ENCODE peak calls at places on chromosomes 1 and 21, in four cellular contexts. R is HFF-Myc, W is A549, Q is keratinocyte. N is an unnamed sample.

GRCh38 chr1:41319106-41319755 is 42.0 kb upstream of the FOXO6 start:
- DNase-seq in R (no peak), W (no peak), Q (no peak), N (no peak)

GRCh38 chr1:204493145-204493881 is 1.3 kb downstream of the PIK3C2B start:
- DNase-seq in R (no peak), W (peak; percentile 48), Q (no peak), N (no peak)

GRCh38 chr1:7382971-7383370 is 388.1 kb upstream of the VAMP3 start:
- DNase-seq in R (no peak), W (no peak), Q (no peak), N (no peak)

GRCh38 chr1:5119496-5120234 is 465.3 kb downstream of the AJAP1 start:
- DNase-seq in R (no peak), W (no peak), Q (no peak), N (no peak)

GRCh38 chr1:25927541-25928265 is 21.5 kb upstream of the STMN1 start:
- DNase-seq in R (no peak), W (no peak), Q (no peak), N (no peak)

GRCh38 chr1:241482761-241483250 is 36.7 kb downstream of the FH start:
- DNase-seq in R (no peak), W (peak; percentile 31), Q (peak; percentile 55), N (no peak)

GRCh38 chr21:44455524-44456206 is 355 bp downstream of the LRRC3 start:
- DNase-seq in R (no peak), W (peak; percentile 41), Q (no peak), N (no peak)

GRCh38 chr1:170196490-170196889 is 50.7 kb downstream of the NTMT2 start:
- DNase-seq in R (no peak), W (no peak), Q (no peak), N (no peak)

GRCh38 chr21:36388835-36389234 is 3.6 kb downstream of the CHAF1B start:
- DNase-seq in R (no peak), W (no peak), Q (no peak), N (peak; percentile 66)

GRCh38 chr1:3463013-3463385 is 8.5 kb downstream of the ARHGEF16 start:
- DNase-seq in R (no peak), W (no peak), Q (no peak), N (no peak)

GRCh38 chr1:161952603-161953172 is 71.0 kb downstream of the OLFML2B start:
- DNase-seq in R (no peak), W (no peak), Q (no peak), N (no peak)

GRCh38 chr1:14404847-14405246 is 193.6 kb upstream of the KAZN start:
- DNase-seq in R (no peak), W (no peak), Q (no peak), N (no peak)

DNA sequence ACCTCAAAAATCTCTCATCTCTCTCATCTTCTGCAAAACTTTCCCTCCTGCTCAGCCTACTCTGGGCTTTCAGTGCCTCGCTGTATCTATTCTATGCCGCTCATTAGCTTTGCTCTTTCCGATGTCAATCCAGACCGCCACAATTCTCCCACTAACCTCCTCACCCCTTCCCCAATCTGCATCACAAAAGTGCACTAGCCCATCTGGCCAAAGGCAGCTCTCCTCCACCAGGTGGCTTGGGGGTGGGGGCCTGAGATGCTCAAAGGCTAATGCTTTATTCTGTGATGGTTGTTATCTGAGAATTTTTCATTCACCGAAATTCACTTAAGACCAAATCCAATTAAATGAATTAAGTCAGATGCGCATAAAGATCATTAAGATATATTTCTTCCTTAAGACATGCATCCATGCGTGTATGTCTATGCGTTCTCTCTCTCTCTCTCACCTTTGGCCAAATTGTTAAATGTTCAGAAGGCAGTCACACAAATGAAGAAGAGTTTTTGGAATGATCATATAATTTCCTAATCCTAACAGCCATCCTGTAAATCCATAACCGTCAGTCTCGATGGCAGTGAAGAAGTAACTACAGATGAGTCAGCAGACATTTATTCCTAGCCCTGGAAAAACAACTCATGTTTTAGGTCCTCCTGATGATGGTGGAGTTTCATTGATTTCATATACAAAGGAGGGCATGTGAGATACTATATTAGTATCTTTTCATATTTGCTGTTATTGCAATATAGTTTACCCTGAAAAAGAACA is 111.3 kb downstream of the C1orf21 start:
- DNase-seq in R (no peak), W (no peak), Q (no peak), N (no peak)
- H3K4me3 ChIP-seq in R (no peak overlapping the region), W (no peak overlapping the region), Q (no peak overlapping the region), N (no peak overlapping the region)

GRCh38 chr1:31618916-31619846 is 1.7 kb downstream of the HCRTR1 start:
- DNase-seq in R (no peak), W (no peak), Q (no peak), N (no peak)

GRCh38 chr1:31615414-31615813 is 2.1 kb upstream of the HCRTR1 start:
- DNase-seq in R (no peak), W (no peak), Q (no peak), N (no peak)

GRCh38 chr1:31615939-31616338 is 1.6 kb upstream of the HCRTR1 start:
- DNase-seq in R (no peak), W (no peak), Q (no peak), N (no peak)

GRCh38 chr1:31617917-31618746 is 643 bp downstream of the HCRTR1 start:
- DNase-seq in R (no peak), W (peak; percentile 51), Q (no peak), N (no peak)

GRCh38 chr1:31617218-31617916 is at the start of gene HCRTR1:
- DNase-seq in R (no peak), W (no peak), Q (no peak), N (no peak)
- H3K4me3 ChIP-seq in R (peak within 1 kb of the TSS; percentile 42), W (peak within 1 kb of the TSS; percentile 83), Q (peak within 1 kb of the TSS; percentile 39), N (peak within 1 kb of the TSS; percentile 47)

DNA sequence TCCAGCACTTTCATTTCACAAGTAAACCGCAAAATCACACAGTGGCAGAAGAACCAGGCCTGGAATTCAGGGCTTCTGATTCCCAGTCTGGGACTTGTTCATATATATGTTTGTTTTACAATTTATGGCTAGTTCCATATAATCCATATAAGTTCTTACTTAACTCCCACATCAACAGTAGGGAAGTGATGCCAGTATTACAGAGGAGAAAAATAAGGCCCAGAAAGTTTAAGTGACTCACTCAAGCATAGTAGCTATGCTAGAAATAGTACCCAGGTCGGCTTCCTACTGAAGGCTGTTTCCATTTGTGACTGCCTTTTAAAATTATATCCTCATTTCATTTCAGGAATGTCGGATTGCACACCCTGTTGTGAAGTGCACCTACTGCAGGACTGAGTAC is 1.4 kb downstream of the FAM76A start:
- DNase-seq in R (no peak), W (no peak), Q (no peak), N (no peak)
- H3K4me3 ChIP-seq in R (peak overlapping the region; percentile 81), W (no peak overlapping the region), Q (peak overlapping the region; percentile 88), N (peak overlapping the region; percentile 84)

GRCh38 chr1:231487910-231488309 is 40.6 kb upstream of the TSNAX start:
- DNase-seq in R (no peak), W (no peak), Q (no peak), N (no peak)
- H3K4me3 ChIP-seq in R (no peak overlapping the region), W (no peak overlapping the region), Q (no peak overlapping the region), N (no peak overlapping the region)

DNA sequence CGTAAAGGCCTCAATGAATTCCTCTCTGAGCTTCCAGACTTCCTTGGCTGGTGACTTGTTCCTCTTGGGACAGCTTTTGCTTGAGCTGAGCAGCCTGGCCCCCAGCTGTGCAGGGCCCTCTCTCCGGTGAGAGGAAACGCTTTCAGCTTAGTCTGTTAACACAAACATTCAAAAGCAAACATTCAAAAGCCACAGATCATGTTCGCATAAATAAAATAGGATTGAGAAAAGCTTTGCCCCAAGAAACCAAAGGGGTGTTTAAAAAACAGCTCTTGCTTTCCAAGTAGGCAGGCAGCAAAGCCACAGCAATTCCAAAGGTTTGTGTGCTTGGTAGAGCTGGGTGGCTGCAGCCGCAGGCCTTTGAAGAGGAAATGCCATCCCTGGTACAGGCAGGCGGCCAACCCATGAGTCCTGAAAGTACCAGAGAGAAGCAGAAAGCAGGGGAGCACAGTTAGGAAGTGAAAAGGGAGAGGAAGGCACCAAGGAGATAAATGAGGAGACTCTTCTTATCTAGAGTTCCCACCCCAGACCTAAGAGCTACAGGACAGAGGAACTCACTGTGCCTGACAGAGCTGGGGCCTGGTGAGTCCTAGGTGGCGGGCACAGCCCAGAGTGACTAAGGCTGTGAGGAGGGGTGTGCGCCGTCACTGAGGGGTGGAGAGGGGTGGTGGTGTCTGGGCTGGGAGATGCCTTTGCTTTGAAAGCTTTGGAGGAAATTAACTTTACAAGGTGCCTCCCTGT is 48.4 kb downstream of the CCN1 start:
- DNase-seq in R (peak; percentile 58), W (peak; percentile 73), Q (no peak), N (peak; percentile 88)
- H3K4me3 ChIP-seq in R (no peak overlapping the region), W (peak overlapping the region; percentile 24), Q (no peak overlapping the region), N (no peak overlapping the region)

GRCh38 chr1:76690784-76691183 is 176.5 kb upstream of the ST6GALNAC5 start:
- DNase-seq in R (no peak), W (no peak), Q (no peak), N (no peak)

GRCh38 chr1:76697361-76697760 is 169.9 kb upstream of the ST6GALNAC5 start:
- DNase-seq in R (no peak), W (no peak), Q (no peak), N (no peak)

GRCh38 chr1:76695535-76695934 is 171.7 kb upstream of the ST6GALNAC5 start:
- DNase-seq in R (no peak), W (no peak), Q (no peak), N (no peak)
- H3K4me3 ChIP-seq in R (no peak overlapping the region), W (no peak overlapping the region), Q (no peak overlapping the region), N (no peak overlapping the region)

GRCh38 chr1:150162582-150162861 is 12.8 kb downstream of the PLEKHO1 start:
- DNase-seq in R (no peak), W (no peak), Q (no peak), N (no peak)
- H3K4me3 ChIP-seq in R (peak overlapping the region; percentile 25), W (no peak overlapping the region), Q (peak overlapping the region; percentile 37), N (no peak overlapping the region)